ENCODE peak calls at places on chromosome 22, in eight cellular contexts. J, T, Z, E, Q, Y, W and K are unnamed samples. For H3K27me3, the result is how much of the 10 kb centered on the place peaks cover.

GRCh38 chr22:41793871-41794270 is 6.6 kb upstream of the CCDC134 start:
- DNase-seq in J (no peak), T (no peak), Z (no peak), E (no peak), Q (no peak), Y (no peak), W (no peak), K (no peak)

GRCh38 chr22:36017661-36018091 is 10.9 kb downstream of the RBFOX2 start:
- DNase-seq in J (no peak), T (no peak), Z (no peak), E (peak), Q (no peak), Y (no peak), W (no peak), K (no peak)

GRCh38 chr22:26585104-26585790 is 4.7 kb downstream of the TPST2 start:
- DNase-seq in J (peak), T (peak), Z (no peak), E (no peak), Q (no peak), Y (peak), W (peak), K (peak)

GRCh38 chr22:48738204-48738980 is 1089.3 kb downstream of the BRD1 start:
- DNase-seq in J (no peak), T (no peak), Z (peak), E (no peak), Q (peak), Y (peak), W (no peak), K (no peak)

GRCh38 chr22:45101828-45102227 is 61.9 kb upstream of the NUP50 start:
- DNase-seq in J (peak), T (peak), Z (no peak), E (no peak), Q (no peak), Y (peak), W (peak), K (no peak)

GRCh38 chr22:38273135-38273761 is 438 bp upstream of the TMEM184B start:
- DNase-seq in J (no peak), T (no peak), Z (no peak), E (no peak), Q (no peak), Y (no peak), W (no peak), K (no peak)

GRCh38 chr22:38203855-38204497 is 2.2 kb downstream of the MAFF start:
- DNase-seq in J (no peak), T (no peak), Z (no peak), E (no peak), Q (no peak), Y (no peak), W (peak), K (no peak)

GRCh38 chr22:49211176-49211575 is 616.5 kb downstream of the BRD1 start:
- DNase-seq in J (no peak), T (no peak), Z (peak), E (no peak), Q (peak), Y (no peak), W (no peak), K (no peak)

GRCh38 chr22:26086359-26086758 is 82.9 kb upstream of the SEZ6L start:
- DNase-seq in J (no peak), T (no peak), Z (no peak), E (no peak), Q (no peak), Y (no peak), W (no peak), K (no peak)

GRCh38 chr22:44850946-44851345 is 98.6 kb downstream of the ARHGAP8 start:
- DNase-seq in J (no peak), T (no peak), Z (no peak), E (no peak), Q (peak), Y (no peak), W (no peak), K (no peak)

GRCh38 chr22:46171940-46172339 is 21.6 kb downstream of the PPARA start:
- DNase-seq in J (peak), T (peak), Z (no peak), E (no peak), Q (peak), Y (peak), W (peak), K (peak)

GRCh38 chr22:21446827-21447690 is 20.1 kb upstream of the TMEM191C start:
- DNase-seq in J (no peak), T (peak), Z (peak), E (no peak), Q (no peak), Y (peak), W (no peak), K (no peak)

GRCh38 chr22:45582236-45582954 is 79.7 kb downstream of the FBLN1 start:
- DNase-seq in J (no peak), T (no peak), Z (no peak), E (no peak), Q (peak), Y (no peak), W (no peak), K (no peak)

GRCh38 chr22:28245579-28246224 is 326.6 kb upstream of the PITPNB start:
- DNase-seq in J (no peak), T (no peak), Z (no peak), E (no peak), Q (no peak), Y (no peak), W (no peak), K (no peak)

GRCh38 chr22:41469218-41469851 is 418 bp downstream of the ACO2 start:
- DNase-seq in J (no peak), T (no peak), Z (no peak), E (no peak), Q (no peak), Y (peak), W (no peak), K (peak)

GRCh38 chr22:35795476-35795875 is 77.8 kb downstream of the APOL5 start:
- DNase-seq in J (no peak), T (no peak), Z (no peak), E (no peak), Q (no peak), Y (no peak), W (no peak), K (no peak)

GRCh38 chr22:25112538-25113253 is 87.0 kb upstream of the CRYBB3 start:
- DNase-seq in J (no peak), T (no peak), Z (peak), E (no peak), Q (no peak), Y (no peak), W (no peak), K (no peak)

GRCh38 chr22:47126344-47126811 is 363.9 kb downstream of the TBC1D22A start:
- DNase-seq in J (no peak), T (no peak), Z (no peak), E (no peak), Q (peak), Y (no peak), W (no peak), K (no peak)

GRCh38 chr22:35899736-35900135 is 128.9 kb downstream of the RBFOX2 start:
- DNase-seq in J (no peak), T (no peak), Z (no peak), E (no peak), Q (no peak), Y (no peak), W (no peak), K (no peak)

GRCh38 chr22:48785792-48786678 is 1041.6 kb downstream of the BRD1 start:
- DNase-seq in J (no peak), T (no peak), Z (no peak), E (no peak), Q (no peak), Y (no peak), W (no peak), K (no peak)

GRCh38 chr22:44344407-44344806 is 31.7 kb upstream of the SHISAL1 start:
- DNase-seq in J (no peak), T (no peak), Z (no peak), E (no peak), Q (no peak), Y (no peak), W (no peak), K (no peak)

DNA sequence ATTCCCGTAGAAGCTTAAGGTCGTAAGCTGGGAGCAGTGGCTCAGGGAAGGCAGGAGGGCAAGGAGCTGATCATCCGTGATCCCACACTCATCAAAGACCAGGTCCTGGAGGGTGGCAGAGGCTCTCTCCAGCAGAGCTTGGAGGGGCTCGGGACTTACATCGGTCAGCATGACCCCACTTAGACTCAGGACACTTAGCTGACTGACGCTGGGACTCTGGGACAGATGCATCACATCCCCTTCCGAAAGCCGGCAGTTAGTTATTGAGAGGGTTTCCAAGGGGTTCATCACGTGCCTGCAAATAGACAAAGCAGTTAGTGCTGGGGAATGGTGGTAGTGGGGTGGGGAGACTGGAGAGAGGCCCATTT is 10.7 kb downstream of the PRAME start:
- DNase-seq in J (no peak), T (no peak), Z (no peak), E (no peak), Q (no peak), Y (no peak), W (no peak), K (no peak)
- H3K27me3 ChIP-seq in J (under half), T (under half), Z (under half), E (under half), Q (under half), Y (under half), W (under half), K (under half)

GRCh38 chr22:30694638-30695350 is at the start of gene OSBP2:
- DNase-seq in J (peak), T (peak), Z (no peak), E (no peak), Q (peak), Y (peak), W (no peak), K (peak)
- TF ChIP-seq CTCF in J (no peak), T (no peak), Z (no peak), E (no peak), Q (no peak), Y (no peak), W (no peak), K (no peak)

DNA sequence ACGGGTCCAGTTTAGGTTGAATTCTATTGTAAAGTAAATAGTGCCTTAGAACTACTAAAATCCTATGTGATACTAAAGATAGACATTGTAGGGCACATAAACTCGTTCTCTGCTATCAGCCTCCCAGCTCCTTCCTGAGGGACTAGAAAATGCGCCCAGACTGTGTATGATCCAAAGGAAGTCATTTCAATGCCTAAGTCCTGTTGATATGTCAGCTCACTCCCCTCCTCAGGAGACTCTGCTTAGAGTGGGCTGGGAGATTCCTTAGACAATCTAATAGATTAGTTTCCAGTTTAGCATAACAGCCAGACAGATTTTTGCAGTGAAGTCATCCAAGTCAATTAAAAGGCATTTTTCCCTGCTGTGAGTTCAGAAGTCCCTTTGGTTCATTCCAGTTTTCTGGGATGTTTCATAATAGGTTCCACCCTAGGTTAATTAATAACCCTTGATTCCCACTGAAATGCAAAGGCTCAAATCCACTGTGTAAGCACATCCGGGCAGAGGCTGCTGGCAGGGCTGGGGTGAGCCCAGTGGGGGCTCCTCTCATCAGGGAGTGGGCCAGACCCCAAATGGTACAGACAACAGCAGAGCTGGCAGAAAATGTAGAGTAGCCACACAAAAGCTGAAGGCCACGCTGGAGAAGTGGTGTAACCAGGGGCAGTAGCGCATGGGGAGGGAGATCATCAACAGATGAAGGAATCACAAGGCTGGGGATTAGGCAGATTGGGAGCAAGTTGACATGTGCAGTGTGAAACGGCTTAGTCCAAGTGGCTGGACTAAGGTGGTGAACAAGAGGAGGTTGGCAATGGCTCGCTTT is 90.7 kb downstream of the SYN3 start:
- DNase-seq in J (no peak), T (no peak), Z (no peak), E (no peak), Q (no peak), Y (no peak), W (no peak), K (no peak)
- TF ChIP-seq POLR2A in J (no peak), T (no peak), Z (no peak), E (no peak), Q (no peak), Y (no peak), W (no peak), K (no peak)

GRCh38 chr22:43333156-43333555 is 10.0 kb downstream of the SCUBE1 start:
- DNase-seq in J (no peak), T (no peak), Z (no peak), E (no peak), Q (no peak), Y (no peak), W (no peak), K (no peak)

GRCh38 chr22:43331698-43332097 is 11.5 kb downstream of the SCUBE1 start:
- DNase-seq in J (no peak), T (no peak), Z (no peak), E (no peak), Q (no peak), Y (no peak), W (no peak), K (no peak)

GRCh38 chr22:43331064-43331435 is 12.1 kb downstream of the SCUBE1 start:
- DNase-seq in J (no peak), T (no peak), Z (no peak), E (no peak), Q (no peak), Y (no peak), W (no peak), K (no peak)

GRCh38 chr22:43329061-43329460 is 14.1 kb downstream of the SCUBE1 start:
- DNase-seq in J (no peak), T (no peak), Z (no peak), E (no peak), Q (no peak), Y (no peak), W (no peak), K (no peak)

GRCh38 chr22:43330178-43331063 is 12.8 kb downstream of the SCUBE1 start:
- DNase-seq in J (no peak), T (no peak), Z (no peak), E (no peak), Q (no peak), Y (no peak), W (no peak), K (no peak)
- H3K27me3 ChIP-seq in J (under half), T (under half), Z (under half), E (under half), Q (under half), Y (under half), W (under half), K (under half)

DNA sequence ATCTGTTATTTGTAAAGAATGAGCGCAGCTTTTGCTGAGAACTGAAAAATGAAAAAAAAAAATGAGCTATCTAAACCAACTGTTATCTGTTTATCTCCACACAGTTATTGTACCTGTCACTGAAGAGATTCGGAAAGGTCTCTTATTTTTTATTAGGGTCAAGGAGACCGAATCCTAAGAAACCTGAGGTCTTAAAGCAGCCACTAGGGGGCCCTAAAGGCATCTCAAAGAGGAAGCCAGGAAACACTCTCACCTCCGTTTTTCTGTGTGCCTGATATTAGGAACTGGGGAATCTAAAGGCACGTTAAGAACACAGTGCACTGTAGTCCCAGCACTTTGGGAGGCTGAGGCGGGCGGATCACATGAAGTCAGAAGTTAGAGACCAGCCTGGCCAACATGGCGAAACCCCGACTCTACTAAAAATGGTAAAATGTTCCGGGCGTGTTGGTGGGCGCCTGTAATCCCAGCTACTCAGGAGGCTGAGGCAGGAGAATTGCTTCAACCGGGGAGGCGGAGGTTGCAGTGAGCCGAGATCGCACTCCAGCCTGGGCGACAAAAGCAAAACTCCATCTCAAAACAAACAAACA is 3.5 kb upstream of the LARGE1 start:
- DNase-seq in J (peak), T (peak), Z (no peak), E (no peak), Q (no peak), Y (peak), W (peak), K (peak)
- TF ChIP-seq CTCF in J (peak), T (peak), Z (peak), E (peak), Q (no peak), Y (peak), W (peak), K (peak)

DNA sequence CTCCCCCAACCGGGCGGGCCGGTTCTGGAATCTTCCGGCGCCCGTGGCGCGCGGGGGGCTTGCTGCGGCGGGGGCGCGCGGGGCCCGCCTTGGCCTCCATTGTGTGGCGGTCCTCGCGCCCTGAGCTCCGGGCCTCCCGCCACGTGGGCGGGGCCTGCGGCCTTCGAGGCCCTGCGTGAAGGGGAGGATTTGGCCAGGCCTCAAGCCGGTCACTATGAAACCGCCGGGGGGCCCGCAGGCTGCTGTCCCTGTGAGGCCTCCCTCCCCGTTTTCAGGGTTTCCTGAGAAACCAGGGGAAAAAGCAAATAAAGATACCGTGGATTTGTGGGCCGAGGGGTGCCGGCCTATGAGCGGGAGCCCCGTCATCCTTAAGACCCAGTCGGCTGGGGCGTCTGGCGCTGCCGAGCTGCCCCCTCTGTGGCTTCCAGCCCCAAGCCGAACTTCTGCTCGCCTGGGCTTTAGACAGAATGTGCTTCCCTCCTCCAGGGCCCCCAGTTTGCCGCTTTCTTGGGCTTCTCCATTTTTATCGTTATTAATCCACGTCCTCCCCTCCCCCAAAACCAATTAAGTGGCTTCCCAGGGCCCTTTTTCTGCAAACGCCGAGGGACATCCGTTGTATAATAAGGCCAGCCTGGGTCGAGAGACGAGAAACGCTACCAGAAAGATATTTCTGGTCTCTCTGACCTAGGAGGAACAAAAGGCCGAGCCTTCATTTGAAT is 602 bp downstream of the EWSR1 start:
- DNase-seq in J (peak), T (peak), Z (no peak), E (no peak), Q (no peak), Y (peak), W (peak), K (peak)
- TF ChIP-seq POLR2A in J (no peak), T (no peak), Z (no peak), E (no peak), Q (no peak), Y (no peak), W (no peak), K (no peak)

DNA sequence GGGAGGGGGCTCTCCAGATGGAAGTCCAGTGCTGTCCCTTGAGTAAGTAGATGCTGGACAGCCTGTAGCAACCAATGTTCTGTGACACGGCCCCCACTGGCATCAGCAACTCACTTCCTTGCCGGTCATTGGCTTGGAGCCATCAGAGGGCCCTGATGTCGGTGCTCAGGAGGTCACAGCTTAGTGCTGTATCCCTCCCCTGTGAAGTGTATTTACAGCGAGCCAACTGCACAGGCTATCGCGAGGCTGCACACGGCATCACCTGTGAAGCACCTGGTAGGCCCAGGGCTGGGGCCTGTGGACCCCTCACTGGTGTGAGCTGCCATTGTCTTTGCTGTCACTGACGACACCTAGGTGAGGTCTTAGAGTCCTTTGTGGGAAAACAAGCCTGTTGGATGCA is 13.4 kb upstream of the ACR start:
- DNase-seq in J (no peak), T (no peak), Z (no peak), E (no peak), Q (no peak), Y (no peak), W (no peak), K (no peak)
- H3K27me3 ChIP-seq in J (under half), T (under half), Z (under half), E (under half), Q (under half), Y (under half), W (under half), K (under half)

GRCh38 chr22:37090920-37091688 is 18.4 kb downstream of the TMPRSS6 start:
- DNase-seq in J (no peak), T (no peak), Z (no peak), E (no peak), Q (no peak), Y (no peak), W (no peak), K (no peak)

GRCh38 chr22:37086184-37086583 is 23.3 kb downstream of the TMPRSS6 start:
- DNase-seq in J (no peak), T (no peak), Z (no peak), E (no peak), Q (no peak), Y (no peak), W (no peak), K (no peak)

GRCh38 chr22:37089451-37089850 is 20.1 kb downstream of the TMPRSS6 start:
- DNase-seq in J (no peak), T (no peak), Z (no peak), E (no peak), Q (no peak), Y (no peak), W (peak), K (no peak)

GRCh38 chr22:37088108-37088605 is 21.4 kb downstream of the TMPRSS6 start:
- DNase-seq in J (no peak), T (peak), Z (no peak), E (no peak), Q (no peak), Y (no peak), W (peak), K (no peak)

DNA sequence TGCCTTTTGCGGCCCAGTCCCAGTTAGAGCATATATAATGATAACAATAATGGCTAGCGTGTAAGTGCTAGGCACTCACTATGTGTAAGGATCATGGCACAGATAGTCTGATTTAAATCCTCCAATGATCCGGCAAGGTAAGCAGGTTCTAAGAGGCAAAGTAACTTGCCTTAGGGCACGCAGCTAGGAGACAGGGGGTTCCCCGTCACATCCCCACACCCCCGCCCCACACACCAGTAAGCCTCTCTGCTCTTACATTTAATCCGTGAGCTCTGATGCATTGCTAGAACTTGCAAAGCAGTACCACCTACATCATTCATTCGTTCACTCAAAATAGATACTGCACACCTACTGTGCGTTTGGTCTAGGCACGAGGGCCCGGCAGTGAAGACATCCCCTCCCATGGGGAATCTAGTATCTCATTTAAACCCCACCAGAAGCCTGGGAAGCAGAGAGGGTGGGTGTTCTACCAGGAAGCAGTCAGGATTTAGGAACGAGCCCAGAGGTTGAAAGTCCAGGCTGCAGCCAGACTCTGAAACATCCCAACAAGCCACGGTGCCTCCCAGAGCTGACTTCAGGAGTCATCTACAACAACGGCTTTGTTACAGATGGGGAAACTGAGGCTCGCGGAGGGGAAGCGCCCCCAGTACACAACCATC is 20.6 kb downstream of the TMPRSS6 start:
- DNase-seq in J (no peak), T (no peak), Z (no peak), E (no peak), Q (no peak), Y (no peak), W (no peak), K (no peak)
- TF ChIP-seq CTCF in J (no peak), T (no peak), Z (no peak), E (no peak), Q (no peak), Y (no peak), W (no peak), K (no peak)